ENCODE peak calls at places on chromosomes 6 and 20, in four cellular contexts. One of them, this sample, is unnamed.

GRCh38 chr6:30726506-30727413 is 6.6 kb downstream of the TUBB start:
- DNase-seq in activated CD4-positive, alpha-beta T cell treated with anti-CD3 and anti-CD28 coated beads for 1 hour: no peak
- DNase-seq in HEK293T: no peak
- DNase-seq in activated gamma-delta T cell treated with Interleukin-2 at 50 U/mL for 16 hours: no peak
- DNase-seq in this sample: no peak

GRCh38 chr6:20564269-20564668 is 30.0 kb downstream of the CDKAL1 start:
- DNase-seq in activated CD4-positive, alpha-beta T cell treated with anti-CD3 and anti-CD28 coated beads for 1 hour: no peak
- DNase-seq in activated gamma-delta T cell treated with Interleukin-2 at 50 U/mL for 16 hours: no peak
- DNase-seq in HEK293T: no peak
- DNase-seq in this sample: peak; percentile 52

GRCh38 chr6:30178837-30179236 is 15.5 kb downstream of the TRIM15 start:
- DNase-seq in HEK293T: no peak
- DNase-seq in activated gamma-delta T cell treated with Interleukin-2 at 50 U/mL for 16 hours: no peak
- DNase-seq in activated CD4-positive, alpha-beta T cell treated with anti-CD3 and anti-CD28 coated beads for 1 hour: no peak
- DNase-seq in this sample: no peak

GRCh38 chr6:101851911-101852310 is 458.4 kb downstream of the GRIK2 start:
- DNase-seq in HEK293T: no peak
- DNase-seq in activated gamma-delta T cell treated with Interleukin-2 at 50 U/mL for 16 hours: no peak
- DNase-seq in activated CD4-positive, alpha-beta T cell treated with anti-CD3 and anti-CD28 coated beads for 1 hour: no peak
- DNase-seq in this sample: no peak

GRCh38 chr6:56510984-56511531 is 131.6 kb downstream of the DST start:
- DNase-seq in HEK293T: no peak
- DNase-seq in activated CD4-positive, alpha-beta T cell treated with anti-CD3 and anti-CD28 coated beads for 1 hour: no peak
- DNase-seq in activated gamma-delta T cell treated with Interleukin-2 at 50 U/mL for 16 hours: no peak
- DNase-seq in this sample: no peak

GRCh38 chr6:128131566-128131965 is 230.7 kb upstream of the THEMIS start:
- DNase-seq in HEK293T: no peak
- DNase-seq in activated CD4-positive, alpha-beta T cell treated with anti-CD3 and anti-CD28 coated beads for 1 hour: no peak
- DNase-seq in activated gamma-delta T cell treated with Interleukin-2 at 50 U/mL for 16 hours: no peak
- DNase-seq in this sample: no peak

GRCh38 chr20:57411406-57412283 is 20.4 kb downstream of the RBM38 start:
- DNase-seq in activated CD4-positive, alpha-beta T cell treated with anti-CD3 and anti-CD28 coated beads for 1 hour: no peak
- DNase-seq in HEK293T: no peak
- DNase-seq in activated gamma-delta T cell treated with Interleukin-2 at 50 U/mL for 16 hours: no peak
- DNase-seq in this sample: no peak

GRCh38 chr20:45445805-45446562 is 23.6 kb upstream of the WFDC2 start:
- DNase-seq in activated gamma-delta T cell treated with Interleukin-2 at 50 U/mL for 16 hours: no peak
- DNase-seq in HEK293T: peak; percentile 69
- DNase-seq in activated CD4-positive, alpha-beta T cell treated with anti-CD3 and anti-CD28 coated beads for 1 hour: no peak
- DNase-seq in this sample: no peak

GRCh38 chr6:18022398-18023231 is 35.2 kb upstream of the KIF13A start:
- DNase-seq in activated CD4-positive, alpha-beta T cell treated with anti-CD3 and anti-CD28 coated beads for 1 hour: no peak
- DNase-seq in HEK293T: no peak
- DNase-seq in activated gamma-delta T cell treated with Interleukin-2 at 50 U/mL for 16 hours: no peak
- DNase-seq in this sample: peak; percentile 69

GRCh38 chr20:62832951-62833391 is 16.1 kb downstream of the COL9A3 start:
- DNase-seq in activated gamma-delta T cell treated with Interleukin-2 at 50 U/mL for 16 hours: no peak
- DNase-seq in activated CD4-positive, alpha-beta T cell treated with anti-CD3 and anti-CD28 coated beads for 1 hour: no peak
- DNase-seq in HEK293T: no peak
- DNase-seq in this sample: no peak

GRCh38 chr6:169851641-169852503 is 100.5 kb downstream of the ERMARD start:
- DNase-seq in activated CD4-positive, alpha-beta T cell treated with anti-CD3 and anti-CD28 coated beads for 1 hour: no peak
- DNase-seq in activated gamma-delta T cell treated with Interleukin-2 at 50 U/mL for 16 hours: no peak
- DNase-seq in HEK293T: no peak
- DNase-seq in this sample: no peak

GRCh38 chr6:146200136-146200708 is 171.4 kb downstream of the GRM1 start:
- DNase-seq in activated CD4-positive, alpha-beta T cell treated with anti-CD3 and anti-CD28 coated beads for 1 hour: no peak
- DNase-seq in HEK293T: no peak
- DNase-seq in activated gamma-delta T cell treated with Interleukin-2 at 50 U/mL for 16 hours: no peak
- DNase-seq in this sample: no peak

GRCh38 chr20:59813126-59813947 is 120.1 kb downstream of the SYCP2 start:
- DNase-seq in HEK293T: no peak
- DNase-seq in activated CD4-positive, alpha-beta T cell treated with anti-CD3 and anti-CD28 coated beads for 1 hour: peak; percentile 4
- DNase-seq in activated gamma-delta T cell treated with Interleukin-2 at 50 U/mL for 16 hours: no peak
- DNase-seq in this sample: no peak

GRCh38 chr6:138105880-138106664 is 1.1 kb downstream of the PERP start:
- DNase-seq in HEK293T: peak; percentile 53
- DNase-seq in activated gamma-delta T cell treated with Interleukin-2 at 50 U/mL for 16 hours: no peak
- DNase-seq in activated CD4-positive, alpha-beta T cell treated with anti-CD3 and anti-CD28 coated beads for 1 hour: no peak
- DNase-seq in this sample: no peak

GRCh38 chr20:24732076-24732475 is 217.0 kb upstream of the CST7 start:
- DNase-seq in HEK293T: no peak
- DNase-seq in activated gamma-delta T cell treated with Interleukin-2 at 50 U/mL for 16 hours: no peak
- DNase-seq in activated CD4-positive, alpha-beta T cell treated with anti-CD3 and anti-CD28 coated beads for 1 hour: no peak
- DNase-seq in this sample: no peak

GRCh38 chr20:57391439-57392129 is 388 bp downstream of the RBM38 start:
- DNase-seq in activated CD4-positive, alpha-beta T cell treated with anti-CD3 and anti-CD28 coated beads for 1 hour: no peak
- DNase-seq in activated gamma-delta T cell treated with Interleukin-2 at 50 U/mL for 16 hours: no peak
- DNase-seq in HEK293T: peak; percentile 26
- DNase-seq in this sample: no peak

GRCh38 chr6:34973547-34974248 is 84.6 kb downstream of the ANKS1A start:
- DNase-seq in HEK293T: no peak
- DNase-seq in activated gamma-delta T cell treated with Interleukin-2 at 50 U/mL for 16 hours: no peak
- DNase-seq in activated CD4-positive, alpha-beta T cell treated with anti-CD3 and anti-CD28 coated beads for 1 hour: no peak
- DNase-seq in this sample: no peak